ENCODE peak calls at places on chromosome X, in eight cellular contexts. K, Y, G, H, L, O, C and X are unnamed samples.

GRCh38 chrX:32987139-32987538 is 224.2 kb downstream of the DMD start:
- DNase-seq in K (no peak), Y (no peak), G (no peak), H (no peak), L (no peak), O (no peak), C (no peak), X (no peak)

GRCh38 chrX:13092455-13092941 is 48.1 kb upstream of the FAM9C start:
- DNase-seq in K (peak; percentile 60), Y (no peak), G (no peak), H (peak; percentile 10), L (no peak), O (no peak), C (peak; percentile 46), X (peak; percentile 77)

GRCh38 chrX:106302304-106302703 is 134.2 kb downstream of the PWWP3B start:
- DNase-seq in K (no peak), Y (no peak), G (no peak), H (no peak), L (no peak), O (peak; percentile 28), C (no peak), X (no peak)

GRCh38 chrX:13835825-13836224 is 18.9 kb upstream of the GPM6B start:
- DNase-seq in K (no peak), Y (no peak), G (no peak), H (no peak), L (no peak), O (no peak), C (no peak), X (no peak)

GRCh38 chrX:8663325-8663724 is 68.6 kb downstream of the ANOS1 start:
- DNase-seq in K (no peak), Y (no peak), G (no peak), H (no peak), L (no peak), O (peak; percentile 2), C (no peak), X (no peak)

GRCh38 chrX:100373673-100374072 is 36.4 kb downstream of the PCDH19 start:
- DNase-seq in K (no peak), Y (no peak), G (no peak), H (no peak), L (no peak), O (no peak), C (no peak), X (no peak)

GRCh38 chrX:13851996-13852695 is 35.3 kb upstream of the GPM6B start:
- DNase-seq in K (no peak), Y (no peak), G (no peak), H (no peak), L (no peak), O (no peak), C (peak; percentile 3), X (no peak)

GRCh38 chrX:9610774-9611392 is 146.0 kb downstream of the TBL1X start:
- DNase-seq in K (no peak), Y (peak; percentile 65), G (peak; percentile 4), H (no peak), L (peak; percentile 34), O (no peak), C (no peak), X (no peak)

GRCh38 chrX:81957900-81958545 is 756.1 kb downstream of the SH3BGRL start:
- DNase-seq in K (no peak), Y (peak; percentile 15), G (peak; percentile 0), H (no peak), L (no peak), O (no peak), C (peak; percentile 43), X (no peak)

GRCh38 chrX:37986893-37987292 is 19.5 kb upstream of the SYTL5 start:
- DNase-seq in K (no peak), Y (no peak), G (peak; percentile 41), H (no peak), L (peak; percentile 37), O (no peak), C (no peak), X (no peak)

GRCh38 chrX:43615677-43616076 is 40.4 kb upstream of the MAOA start:
- DNase-seq in K (no peak), Y (no peak), G (no peak), H (no peak), L (no peak), O (no peak), C (no peak), X (no peak)

GRCh38 chrX:45771114-45771513 is 570.4 kb upstream of the DIPK2B start:
- DNase-seq in K (no peak), Y (peak; percentile 49), G (peak; percentile 81), H (no peak), L (peak; percentile 96), O (peak; percentile 87), C (peak; percentile 22), X (no peak)

GRCh38 chrX:129823523-129823922 is 20.2 kb downstream of the ZDHHC9 start:
- DNase-seq in K (no peak), Y (no peak), G (no peak), H (no peak), L (no peak), O (no peak), C (no peak), X (no peak)

GRCh38 chrX:19593684-19594083 is 78.4 kb upstream of the MAP3K15 start:
- DNase-seq in K (no peak), Y (peak; percentile 72), G (peak; percentile 41), H (no peak), L (peak; percentile 57), O (peak; percentile 16), C (peak; percentile 22), X (peak; percentile 8)

GRCh38 chrX:66166671-66167070 is 2.6 kb downstream of the HEPH start:
- DNase-seq in K (no peak), Y (no peak), G (no peak), H (no peak), L (no peak), O (no peak), C (no peak), X (no peak)

GRCh38 chrX:140053841-140054240 is 88.5 kb upstream of the CXorf66 start:
- DNase-seq in K (no peak), Y (no peak), G (no peak), H (no peak), L (no peak), O (no peak), C (no peak), X (no peak)

GRCh38 chrX:123648028-123648810 is 84.6 kb downstream of the THOC2 start:
- DNase-seq in K (no peak), Y (peak; percentile 44), G (peak; percentile 6), H (no peak), L (peak; percentile 36), O (peak; percentile 65), C (no peak), X (peak; percentile 7)

GRCh38 chrX:20173856-20174255 is 32.2 kb upstream of the EIF1AX start:
- DNase-seq in K (no peak), Y (no peak), G (no peak), H (no peak), L (no peak), O (no peak), C (no peak), X (no peak)

GRCh38 chrX:40755291-40756249 is 20.2 kb upstream of the MED14 start:
- DNase-seq in K (no peak), Y (no peak), G (peak; percentile 2), H (no peak), L (peak; percentile 33), O (peak; percentile 9), C (no peak), X (no peak)

GRCh38 chrX:16138108-16138427 is 14.7 kb downstream of the GRPR start:
- DNase-seq in K (no peak), Y (no peak), G (no peak), H (no peak), L (no peak), O (no peak), C (no peak), X (no peak)

GRCh38 chrX:111892375-111892774 is 16.4 kb downstream of the TRPC5OS start:
- DNase-seq in K (no peak), Y (no peak), G (no peak), H (no peak), L (no peak), O (no peak), C (no peak), X (no peak)

GRCh38 chrX:31819455-31819854 is 747.6 kb upstream of the FTHL17 start:
- DNase-seq in K (no peak), Y (no peak), G (no peak), H (no peak), L (no peak), O (no peak), C (no peak), X (no peak)

GRCh38 chrX:107700317-107700774 is 72.0 kb downstream of the PRPS1 start:
- DNase-seq in K (no peak), Y (peak; percentile 12), G (peak; percentile 85), H (no peak), L (peak; percentile 24), O (no peak), C (no peak), X (no peak)